ENCODE peak calls at places on chromosomes 11 and 22, in four cellular contexts. O, J, D and N are unnamed samples. For H3K36me3, the result is how much of the 10 kb centered on the place peaks cover.

GRCh38 chr11:125621995-125622394 is 3.0 kb upstream of the CHEK1 start:
- DNase-seq in O (no peak), J (no peak), D (peak), N (no peak)

GRCh38 chr11:127034973-127035372 is 34.4 kb upstream of the KIRREL3 start:
- DNase-seq in O (no peak), J (no peak), D (no peak), N (no peak)

GRCh38 chr11:112478806-112479205 is 218.1 kb upstream of the PLET1 start:
- DNase-seq in J (no peak), O (no peak), D (no peak), N (no peak)

GRCh38 chr11:44950036-44950624 is 553 bp downstream of the TP53I11 start:
- DNase-seq in D (no peak), O (peak), J (peak), N (no peak)

GRCh38 chr11:126446581-126446980 is 91.1 kb downstream of the ST3GAL4 start:
- DNase-seq in J (no peak), D (no peak), O (no peak), N (no peak)

GRCh38 chr22:24170189-24170588 is 11.1 kb upstream of the SUSD2 start:
- DNase-seq in D (no peak), J (no peak), O (no peak), N (no peak)

GRCh38 chr11:67024966-67025365 is 2.0 kb downstream of the SYT12 start:
- DNase-seq in D (peak), O (no peak), J (no peak), N (no peak)

GRCh38 chr11:75272391-75272790 is 31.8 kb downstream of the TPBGL start:
- DNase-seq in O (no peak), D (no peak), J (no peak), N (no peak)

GRCh38 chr11:77175021-77175842 is 47.2 kb downstream of the MYO7A start:
- DNase-seq in J (no peak), D (no peak), O (no peak), N (no peak)

GRCh38 chr11:17517186-17517585 is 27.0 kb downstream of the USH1C start:
- DNase-seq in J (no peak), D (no peak), O (no peak), N (no peak)

GRCh38 chr11:2144549-2145220 is 5.5 kb upstream of the IGF2 start:
- DNase-seq in O (no peak), J (no peak), D (no peak), N (no peak)

GRCh38 chr11:73406131-73406530 is 29.9 kb downstream of the RELT start:
- DNase-seq in D (no peak), O (no peak), J (no peak), N (no peak)

GRCh38 chr11:27216268-27217149 is 146.5 kb downstream of the CCDC34 start:
- DNase-seq in O (peak), J (peak), D (no peak), N (no peak)

GRCh38 chr11:65593518-65594414 is 1.8 kb downstream of the KCNK7 start:
- DNase-seq in J (no peak), D (no peak), O (no peak), N (no peak)

GRCh38 chr11:78714539-78714938 is 139.9 kb upstream of the NARS2 start:
- DNase-seq in J (no peak), O (no peak), D (no peak), N (no peak)

GRCh38 chr11:371051-371450 is 1.8 kb downstream of the B4GALNT4 start:
- DNase-seq in O (peak), J (no peak), D (no peak), N (no peak)

GRCh38 chr11:79525257-79525656 is 84.4 kb upstream of the TENM4 start:
- DNase-seq in O (no peak), D (no peak), J (no peak), N (no peak)

GRCh38 chr11:83734120-83734519 is 448.0 kb upstream of the CCDC90B start:
- DNase-seq in O (no peak), J (no peak), D (no peak), N (no peak)

GRCh38 chr11:103078710-103079109 is 13.2 kb downstream of the DCUN1D5 start:
- DNase-seq in D (no peak), J (no peak), O (no peak), N (no peak)

GRCh38 chr11:45872513-45873356 is 12.7 kb upstream of the MAPK8IP1 start:
- DNase-seq in O (peak), J (no peak), D (peak), N (no peak)

GRCh38 chr22:23829845-23830372 is 8.9 kb downstream of the DERL3 start:
- DNase-seq in D (no peak), O (no peak), J (no peak), N (no peak)

GRCh38 chr11:36118084-36118483 is 171.1 kb downstream of the COMMD9 start:
- DNase-seq in J (no peak), D (no peak), O (no peak), N (no peak)

GRCh38 chr22:49789289-49790141 is 38.2 kb downstream of the BRD1 start:
- DNase-seq in D (no peak), J (peak), O (no peak), N (no peak)

GRCh38 chr11:65634140-65634436 is 3.8 kb upstream of the SIPA1 start:
- DNase-seq in D (peak), O (no peak), J (no peak), N (no peak)

GRCh38 chr22:25930710-25931353 is 188.8 kb downstream of the MYO18B start:
- DNase-seq in O (no peak), J (no peak), D (no peak), N (no peak)

GRCh38 chr11:74641289-74641688 is 48.9 kb downstream of the POLD3 start:
- DNase-seq in J (no peak), O (no peak), D (no peak), N (no peak)

DNA sequence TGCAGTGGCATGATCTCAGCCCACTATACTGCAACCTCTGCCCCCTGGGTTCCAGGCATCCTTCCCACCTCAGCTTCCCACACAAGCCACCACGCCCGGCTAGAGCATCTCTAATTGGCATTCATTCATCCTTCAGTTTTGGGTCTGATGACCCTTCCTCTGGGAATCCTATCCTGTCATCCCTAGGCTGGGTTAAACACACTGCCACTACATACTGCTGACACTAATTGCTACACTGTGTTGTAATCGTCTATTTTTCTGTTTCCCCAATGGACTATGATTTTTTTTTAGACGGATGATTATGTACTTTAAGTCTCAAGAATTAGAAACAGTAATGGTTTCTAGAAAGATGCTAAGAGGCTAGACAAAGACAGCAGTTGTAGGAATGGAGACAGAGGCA is 62.8 kb downstream of the DEUP1 start:
- DNase-seq in J (no peak), D (no peak), O (no peak), N (no peak)
- TF ChIP-seq CTCF in J (no peak), D (no peak), O (no peak), N (no peak)

GRCh38 chr22:46454910-46455269 is 82.5 kb downstream of the CELSR1 start:
- DNase-seq in D (peak), J (no peak), O (no peak), N (peak)

GRCh38 chr22:46453006-46453828 is 84.2 kb downstream of the CELSR1 start:
- DNase-seq in J (no peak), O (no peak), D (no peak), N (no peak)

GRCh38 chr22:46455453-46455852 is 82.0 kb downstream of the CELSR1 start:
- DNase-seq in D (no peak), J (no peak), O (no peak), N (no peak)

GRCh38 chr22:46453829-46454220 is 83.6 kb downstream of the CELSR1 start:
- DNase-seq in J (no peak), D (no peak), O (no peak), N (no peak)

DNA sequence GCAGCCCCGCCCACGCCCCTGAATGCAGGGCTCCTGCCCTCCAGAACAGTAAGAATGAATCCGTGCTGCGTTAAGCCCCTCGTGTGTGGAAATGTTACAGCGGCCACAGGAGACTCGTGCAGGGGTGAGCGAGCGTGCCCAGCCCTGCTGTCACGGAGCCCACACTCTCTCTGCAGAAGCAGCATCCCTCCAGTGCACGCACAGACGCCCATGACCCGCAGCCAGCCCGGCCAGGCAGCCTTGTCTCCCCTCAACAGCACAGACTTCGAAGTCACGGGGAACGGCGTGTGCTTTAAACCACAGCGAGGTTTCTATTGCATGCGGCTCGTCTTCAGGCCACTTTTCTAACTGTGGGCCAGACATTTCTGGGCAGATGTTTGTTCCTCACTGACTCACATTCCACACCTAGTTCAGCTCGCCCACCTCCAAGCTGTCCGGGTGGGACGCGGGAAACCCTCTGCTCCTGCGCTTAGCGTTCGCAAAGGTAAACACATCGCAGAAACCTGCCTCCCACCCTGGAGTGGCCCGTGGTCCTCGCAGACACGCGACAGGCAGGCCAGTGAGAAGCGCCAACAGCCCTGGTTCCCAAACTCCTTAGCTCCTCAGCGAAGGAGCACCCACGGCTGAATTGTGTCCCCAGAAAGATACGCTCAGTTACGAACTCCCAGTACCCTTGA is 83.0 kb downstream of the CELSR1 start:
- DNase-seq in J (no peak), D (no peak), O (peak), N (no peak)
- H3K36me3 ChIP-seq in J (under half), D (under half), O (under half), N (under half)

GRCh38 chr22:43094085-43094484 is 4.9 kb upstream of the TTLL1 start:
- DNase-seq in D (peak), J (peak), O (peak), N (no peak)
- TF ChIP-seq CTCF in D (peak), J (no peak), O (no peak), N (no peak)

GRCh38 chr11:47162426-47162825 is 14.3 kb downstream of the ARFGAP2 start:
- DNase-seq in J (no peak), O (no peak), D (peak), N (no peak)

GRCh38 chr11:47161134-47161854 is 15.4 kb downstream of the ARFGAP2 start:
- DNase-seq in O (no peak), J (peak), D (peak), N (no peak)

GRCh38 chr11:47160753-47161133 is 15.9 kb downstream of the ARFGAP2 start:
- DNase-seq in D (peak), O (no peak), J (no peak), N (no peak)

GRCh38 chr11:47163198-47163597 is 13.5 kb downstream of the ARFGAP2 start:
- DNase-seq in J (no peak), D (no peak), O (no peak), N (no peak)

DNA sequence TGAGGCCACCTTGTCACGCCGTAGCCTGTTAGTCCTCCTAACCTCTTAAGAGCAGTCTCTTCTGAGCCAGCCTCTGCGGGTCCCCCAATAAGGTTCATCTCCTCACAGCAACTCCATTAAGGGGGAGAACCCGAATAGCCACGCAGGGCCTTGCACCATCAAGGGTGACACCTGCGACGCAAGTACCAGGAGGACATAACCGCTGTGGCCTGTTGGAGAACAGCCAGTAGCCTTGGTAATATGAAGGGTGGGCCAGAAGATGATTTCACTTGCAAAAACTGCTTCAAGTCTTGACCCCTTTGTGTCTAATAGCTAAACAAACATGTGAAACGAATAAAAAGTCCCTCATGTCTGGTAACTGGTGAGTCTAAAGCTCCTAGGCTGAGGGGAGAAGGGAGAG is 14.8 kb downstream of the ARFGAP2 start:
- DNase-seq in D (peak), O (no peak), J (no peak), N (no peak)
- H3K36me3 ChIP-seq in D (under half), O (under half), J (under half), N (under half)

GRCh38 chr22:35620624-35621245 is 3.6 kb upstream of the MB start:
- DNase-seq in J (peak), O (no peak), D (no peak), N (no peak)

GRCh38 chr22:35617137-35617755 is at the start of gene MB:
- DNase-seq in J (peak), D (no peak), O (no peak), N (no peak)

GRCh38 chr22:35621446-35621845 is 4.3 kb upstream of the MB start:
- DNase-seq in D (no peak), O (no peak), J (no peak), N (no peak)

GRCh38 chr22:35618427-35619223 is 1.5 kb upstream of the MB start:
- DNase-seq in O (no peak), J (no peak), D (no peak), N (no peak)

DNA sequence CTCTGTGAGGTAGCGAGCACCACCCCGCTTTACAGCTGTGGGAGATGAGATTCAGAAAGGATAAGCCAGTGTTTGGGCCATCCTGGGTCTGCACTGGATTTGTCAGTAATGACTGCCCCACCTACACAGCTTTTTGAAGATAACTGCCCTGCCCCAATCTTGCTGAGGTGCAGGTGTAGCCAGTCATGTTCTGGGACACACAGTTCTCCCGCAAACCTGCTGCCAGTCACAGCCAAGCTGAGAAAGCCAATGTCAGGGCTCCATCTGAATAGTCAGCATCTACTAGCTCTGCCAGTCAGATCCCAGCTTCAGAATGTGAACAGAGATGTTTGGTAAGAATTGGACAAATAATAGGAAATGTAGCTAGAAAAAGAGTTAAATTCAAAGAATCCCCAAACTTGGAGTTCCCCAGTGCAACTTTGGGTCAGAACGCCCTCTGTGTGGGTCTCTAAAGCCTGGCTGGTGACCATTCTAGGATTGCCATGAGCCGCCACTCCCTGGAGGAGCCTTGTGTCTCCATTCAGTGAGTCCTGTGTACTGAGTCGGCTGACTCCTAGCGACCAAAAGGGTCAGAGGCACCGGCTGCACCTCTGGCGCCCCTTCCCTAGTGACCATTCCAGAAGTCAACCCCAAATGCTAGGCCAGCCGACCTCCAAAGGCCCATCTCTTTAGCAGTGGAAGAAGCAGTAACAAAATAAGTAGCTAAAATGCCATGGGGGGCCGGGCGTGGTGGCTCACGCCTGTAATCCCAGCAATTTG is 2.4 kb upstream of the MB start:
- DNase-seq in J (no peak), D (no peak), O (no peak), N (no peak)
- TF ChIP-seq CTCF in J (no peak), D (no peak), O (no peak), N (no peak)

GRCh38 chr11:12163181-12163841 is 52.9 kb downstream of the MICAL2 start:
- DNase-seq in J (peak), O (peak), D (no peak), N (no peak)

GRCh38 chr11:12161137-12161536 is 50.7 kb downstream of the MICAL2 start:
- DNase-seq in O (peak), D (no peak), J (peak), N (no peak)

GRCh38 chr11:12164061-12165014 is 53.9 kb downstream of the MICAL2 start:
- DNase-seq in D (peak), O (peak), J (no peak), N (peak)

GRCh38 chr11:12161603-12162350 is 51.4 kb downstream of the MICAL2 start:
- DNase-seq in D (no peak), O (peak), J (no peak), N (no peak)

DNA sequence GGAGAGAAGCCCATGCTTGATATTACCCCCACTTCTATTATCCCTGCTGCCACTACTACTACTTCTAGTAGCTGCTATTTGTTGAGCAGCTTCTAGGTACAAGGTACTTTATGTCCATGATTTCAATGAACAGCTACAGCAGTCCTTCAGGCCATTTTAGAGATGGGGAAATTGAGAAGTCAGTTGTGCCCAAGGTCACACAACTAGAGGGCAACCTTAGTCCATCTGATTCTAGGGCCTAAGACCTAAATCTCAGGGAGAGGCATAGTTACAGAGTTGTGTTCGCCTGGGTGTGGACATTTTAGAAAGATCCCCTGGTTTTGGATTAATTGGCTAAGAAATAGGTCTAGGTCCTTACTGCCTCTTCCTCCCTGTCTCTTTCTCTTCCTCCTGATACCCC is 52.3 kb downstream of the MICAL2 start:
- DNase-seq in J (no peak), D (no peak), O (no peak), N (no peak)
- H3K36me3 ChIP-seq in J (under half), D (under half), O (under half), N (under half)

DNA sequence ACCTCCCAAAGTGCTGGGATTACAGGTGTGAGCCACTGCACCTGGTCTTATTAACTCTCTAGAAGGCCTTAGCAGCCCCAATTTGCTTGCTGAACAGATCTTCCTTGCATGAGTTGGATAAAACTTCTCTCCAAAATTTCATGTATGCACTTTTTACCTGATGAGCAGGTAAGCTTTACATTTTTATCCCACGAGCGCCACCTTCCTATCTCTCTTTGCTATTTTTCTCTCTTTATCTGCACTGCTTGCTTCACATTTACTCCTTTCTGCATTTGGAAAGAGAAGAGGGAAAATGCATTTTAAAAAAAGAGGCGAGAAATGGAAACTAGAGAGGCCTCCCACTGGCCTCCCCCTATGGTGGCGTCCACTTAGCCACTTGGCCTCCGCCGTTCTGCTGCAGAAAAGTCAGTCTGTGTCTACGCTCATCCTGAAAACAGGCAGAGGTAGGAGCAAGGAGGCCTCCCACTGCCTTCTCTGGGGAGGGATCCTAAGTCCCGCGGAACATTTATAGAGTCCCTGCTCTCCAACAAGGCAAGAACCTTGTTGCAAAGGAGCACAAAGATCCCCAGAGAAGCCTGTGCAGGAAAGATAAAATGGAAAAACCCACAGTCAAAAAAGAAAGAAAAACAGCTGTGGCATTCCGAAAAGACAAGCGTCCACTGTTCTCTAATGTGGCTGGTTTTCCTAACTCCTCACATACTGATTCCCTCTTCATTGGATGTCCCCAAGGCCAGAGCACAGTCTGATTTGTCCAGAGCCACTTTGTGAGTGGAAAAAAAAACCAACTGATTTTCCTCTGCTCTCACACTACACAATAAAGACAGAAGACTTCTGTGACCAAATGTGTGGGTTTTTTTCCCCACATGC is 62.2 kb upstream of the INCENP start:
- DNase-seq in J (no peak), D (no peak), O (no peak), N (no peak)
- TF ChIP-seq CTCF in J (no peak), D (peak), O (no peak), N (no peak)

GRCh38 chr22:21961886-21962654 is 9.4 kb upstream of the PPM1F start:
- DNase-seq in O (no peak), D (peak), J (no peak), N (no peak)
- H3K36me3 ChIP-seq in O (half or more), D (under half), J (half or more), N (under half)